ENCODE peak calls at places on chromosomes 4 and X, in six cellular contexts. One of them, this sample, is unnamed.

GRCh38 chrX:13373027-13373806 is 53.4 kb upstream of the ATXN3L start:
- DNase-seq in K562: no peak
- DNase-seq in A549: no peak
- DNase-seq in endothelial cell of umbilical vein: no peak
- DNase-seq in GM12878: no peak
- DNase-seq in HepG2: no peak
- DNase-seq in this sample: no peak

GRCh38 chr4:7779194-7779768 is 160.4 kb downstream of the AFAP1 start:
- DNase-seq in K562: no peak
- DNase-seq in A549: no peak
- DNase-seq in endothelial cell of umbilical vein: no peak
- DNase-seq in GM12878: no peak
- DNase-seq in HepG2: no peak
- DNase-seq in this sample: no peak

GRCh38 chrX:13581554-13581953 is 12.2 kb downstream of the EGFL6 start:
- DNase-seq in K562: no peak
- DNase-seq in A549: no peak
- DNase-seq in endothelial cell of umbilical vein: no peak
- DNase-seq in GM12878: no peak
- DNase-seq in HepG2: no peak
- DNase-seq in this sample: no peak

GRCh38 chr4:115332078-115332477 is 218.7 kb upstream of the NDST4 start:
- DNase-seq in K562: no peak
- DNase-seq in A549: no peak
- DNase-seq in endothelial cell of umbilical vein: no peak
- DNase-seq in GM12878: no peak
- DNase-seq in HepG2: no peak
- DNase-seq in this sample: no peak

GRCh38 chrX:65697915-65698796 is 30.7 kb downstream of the MSN start:
- DNase-seq in K562: peak; percentile 82
- DNase-seq in A549: no peak
- DNase-seq in endothelial cell of umbilical vein: peak; percentile 55
- DNase-seq in GM12878: peak; percentile 83
- DNase-seq in HepG2: no peak
- DNase-seq in this sample: peak; percentile 93

GRCh38 chr4:142497606-142498005 is 348.5 kb downstream of the INPP4B start:
- DNase-seq in K562: no peak
- DNase-seq in A549: no peak
- DNase-seq in endothelial cell of umbilical vein: no peak
- DNase-seq in GM12878: no peak
- DNase-seq in HepG2: no peak
- DNase-seq in this sample: no peak

GRCh38 chrX:12999422-12999821 is 24.5 kb downstream of the TMSB4X start:
- DNase-seq in K562: no peak
- DNase-seq in A549: no peak
- DNase-seq in endothelial cell of umbilical vein: no peak
- DNase-seq in GM12878: no peak
- DNase-seq in HepG2: no peak
- DNase-seq in this sample: peak; percentile 54

GRCh38 chr4:1575418-1576199 is 108.5 kb downstream of the FAM53A start:
- DNase-seq in K562: no peak
- DNase-seq in A549: no peak
- DNase-seq in endothelial cell of umbilical vein: no peak
- DNase-seq in GM12878: no peak
- DNase-seq in HepG2: no peak
- DNase-seq in this sample: no peak

GRCh38 chrX:8913665-8914409 is 112.7 kb upstream of the FAM9A start:
- DNase-seq in K562: no peak
- DNase-seq in A549: peak; percentile 3
- DNase-seq in endothelial cell of umbilical vein: no peak
- DNase-seq in GM12878: no peak
- DNase-seq in HepG2: no peak
- DNase-seq in this sample: no peak

GRCh38 chr4:185822791-185823190 is 10.8 kb upstream of the SORBS2 start:
- DNase-seq in K562: no peak
- DNase-seq in A549: no peak
- DNase-seq in endothelial cell of umbilical vein: peak; percentile 35
- DNase-seq in GM12878: no peak
- DNase-seq in HepG2: no peak
- DNase-seq in this sample: no peak

GRCh38 chrX:1578511-1579173 is 12.8 kb upstream of the AKAP17A start:
- DNase-seq in K562: no peak
- DNase-seq in A549: no peak
- DNase-seq in endothelial cell of umbilical vein: no peak
- DNase-seq in GM12878: no peak
- DNase-seq in HepG2: no peak
- DNase-seq in this sample: no peak

GRCh38 chr4:118911162-118911791 is 22.6 kb downstream of the SYNPO2 start:
- DNase-seq in K562: no peak
- DNase-seq in A549: no peak
- DNase-seq in endothelial cell of umbilical vein: no peak
- DNase-seq in GM12878: no peak
- DNase-seq in HepG2: no peak
- DNase-seq in this sample: no peak

GRCh38 chrX:25337841-25338240 is 322.1 kb upstream of the ARX start:
- DNase-seq in K562: no peak
- DNase-seq in A549: no peak
- DNase-seq in endothelial cell of umbilical vein: no peak
- DNase-seq in GM12878: no peak
- DNase-seq in HepG2: no peak
- DNase-seq in this sample: peak; percentile 40

GRCh38 chr4:47510506-47511143 is 25.6 kb downstream of the ATP10D start:
- DNase-seq in K562: no peak
- DNase-seq in A549: no peak
- DNase-seq in endothelial cell of umbilical vein: peak; percentile 68
- DNase-seq in GM12878: peak; percentile 90
- DNase-seq in HepG2: no peak
- DNase-seq in this sample: peak; percentile 37

GRCh38 chrX:11766487-11766886 is 8.4 kb downstream of the MSL3 start:
- DNase-seq in K562: no peak
- DNase-seq in A549: no peak
- DNase-seq in endothelial cell of umbilical vein: no peak
- DNase-seq in GM12878: no peak
- DNase-seq in HepG2: no peak
- DNase-seq in this sample: no peak

GRCh38 chr4:38967260-38968095 is 64.7 kb downstream of the TMEM156 start:
- DNase-seq in K562: peak; percentile 27
- DNase-seq in A549: peak; percentile 76
- DNase-seq in endothelial cell of umbilical vein: peak; percentile 9
- DNase-seq in GM12878: no peak
- DNase-seq in HepG2: peak; percentile 77
- DNase-seq in this sample: no peak

GRCh38 chr4:186067757-186068385 is 1.1 kb upstream of the TLR3 start:
- DNase-seq in K562: peak; percentile 18
- DNase-seq in A549: peak; percentile 70
- DNase-seq in endothelial cell of umbilical vein: peak; percentile 68
- DNase-seq in GM12878: peak; percentile 25
- DNase-seq in HepG2: peak; percentile 67
- DNase-seq in this sample: peak; percentile 61

GRCh38 chr4:100366213-100366612 is 151.6 kb downstream of the EMCN start:
- DNase-seq in K562: no peak
- DNase-seq in A549: no peak
- DNase-seq in endothelial cell of umbilical vein: no peak
- DNase-seq in GM12878: peak; percentile 5
- DNase-seq in HepG2: no peak
- DNase-seq in this sample: no peak

GRCh38 chrX:3717742-3718420 is 4.4 kb upstream of the PRKX start:
- DNase-seq in K562: no peak
- DNase-seq in A549: no peak
- DNase-seq in endothelial cell of umbilical vein: no peak
- DNase-seq in GM12878: no peak
- DNase-seq in HepG2: no peak
- DNase-seq in this sample: no peak

GRCh38 chrX:41014776-41015175 is 70.5 kb upstream of the USP9X start:
- DNase-seq in K562: no peak
- DNase-seq in A549: peak; percentile 56
- DNase-seq in endothelial cell of umbilical vein: no peak
- DNase-seq in GM12878: no peak
- DNase-seq in HepG2: no peak
- DNase-seq in this sample: peak; percentile 11
- TF ChIP-seq MAX in K562: no peak
- TF ChIP-seq MAX in A549: no peak
- TF ChIP-seq MAX in endothelial cell of umbilical vein: no peak
- TF ChIP-seq MAX in GM12878: no peak
- TF ChIP-seq MAX in HepG2: no peak
- TF ChIP-seq MAX in this sample: no peak

GRCh38 chrX:38260231-38260630 is 39.6 kb upstream of the SRPX start:
- DNase-seq in K562: peak; percentile 31
- DNase-seq in A549: peak; percentile 49
- DNase-seq in endothelial cell of umbilical vein: peak; percentile 35
- DNase-seq in GM12878: no peak
- DNase-seq in HepG2: peak; percentile 25
- DNase-seq in this sample: peak; percentile 58

GRCh38 chrX:38256019-38256418 is 35.3 kb upstream of the SRPX start:
- DNase-seq in K562: no peak
- DNase-seq in A549: no peak
- DNase-seq in endothelial cell of umbilical vein: no peak
- DNase-seq in GM12878: no peak
- DNase-seq in HepG2: no peak
- DNase-seq in this sample: no peak
- TF ChIP-seq MYC in K562: no peak
- TF ChIP-seq MYC in A549: no peak
- TF ChIP-seq MYC in endothelial cell of umbilical vein: no peak
- TF ChIP-seq MYC in GM12878: no peak
- TF ChIP-seq MYC in HepG2: no peak
- TF ChIP-seq MYC in this sample: no peak

GRCh38 chr4:74134500-74134852 is 23.4 kb upstream of the MTHFD2L start:
- DNase-seq in K562: no peak
- DNase-seq in A549: no peak
- DNase-seq in endothelial cell of umbilical vein: no peak
- DNase-seq in GM12878: no peak
- DNase-seq in HepG2: no peak
- DNase-seq in this sample: no peak

GRCh38 chr4:74133786-74134499 is 24.0 kb upstream of the MTHFD2L start:
- DNase-seq in K562: peak; percentile 89
- DNase-seq in A549: peak; percentile 89
- DNase-seq in endothelial cell of umbilical vein: peak; percentile 90
- DNase-seq in GM12878: peak; percentile 20
- DNase-seq in HepG2: peak; percentile 54
- DNase-seq in this sample: peak; percentile 87
- TF ChIP-seq MAX in K562: no peak
- TF ChIP-seq MAX in A549: no peak
- TF ChIP-seq MAX in endothelial cell of umbilical vein: no peak
- TF ChIP-seq MAX in GM12878: no peak
- TF ChIP-seq MAX in HepG2: no peak
- TF ChIP-seq MAX in this sample: no peak

DNA sequence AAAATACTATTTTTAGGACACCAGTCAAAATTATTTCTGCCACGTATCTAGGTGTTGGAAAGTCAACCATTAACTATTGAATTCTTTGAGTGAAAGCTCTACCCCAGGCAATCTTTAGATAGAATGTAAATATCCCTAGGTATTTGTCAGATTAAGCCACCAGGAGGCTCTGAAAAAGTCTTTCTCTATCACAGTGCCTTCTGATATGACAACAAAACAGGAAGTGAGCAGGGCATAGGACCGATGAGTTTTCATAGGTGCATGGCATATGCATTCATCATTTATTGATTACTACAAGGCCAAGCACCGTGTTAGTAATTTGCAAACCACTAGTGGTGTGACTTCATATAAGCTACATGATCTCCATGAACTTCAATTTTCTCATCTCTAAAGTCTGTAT is 333.6 kb upstream of the F9 start:
- DNase-seq in K562: no peak
- DNase-seq in A549: no peak
- DNase-seq in endothelial cell of umbilical vein: no peak
- DNase-seq in GM12878: no peak
- DNase-seq in HepG2: no peak
- DNase-seq in this sample: no peak
- TF ChIP-seq MYC in K562: no peak
- TF ChIP-seq MYC in A549: no peak
- TF ChIP-seq MYC in endothelial cell of umbilical vein: no peak
- TF ChIP-seq MYC in GM12878: no peak
- TF ChIP-seq MYC in HepG2: no peak
- TF ChIP-seq MYC in this sample: no peak

DNA sequence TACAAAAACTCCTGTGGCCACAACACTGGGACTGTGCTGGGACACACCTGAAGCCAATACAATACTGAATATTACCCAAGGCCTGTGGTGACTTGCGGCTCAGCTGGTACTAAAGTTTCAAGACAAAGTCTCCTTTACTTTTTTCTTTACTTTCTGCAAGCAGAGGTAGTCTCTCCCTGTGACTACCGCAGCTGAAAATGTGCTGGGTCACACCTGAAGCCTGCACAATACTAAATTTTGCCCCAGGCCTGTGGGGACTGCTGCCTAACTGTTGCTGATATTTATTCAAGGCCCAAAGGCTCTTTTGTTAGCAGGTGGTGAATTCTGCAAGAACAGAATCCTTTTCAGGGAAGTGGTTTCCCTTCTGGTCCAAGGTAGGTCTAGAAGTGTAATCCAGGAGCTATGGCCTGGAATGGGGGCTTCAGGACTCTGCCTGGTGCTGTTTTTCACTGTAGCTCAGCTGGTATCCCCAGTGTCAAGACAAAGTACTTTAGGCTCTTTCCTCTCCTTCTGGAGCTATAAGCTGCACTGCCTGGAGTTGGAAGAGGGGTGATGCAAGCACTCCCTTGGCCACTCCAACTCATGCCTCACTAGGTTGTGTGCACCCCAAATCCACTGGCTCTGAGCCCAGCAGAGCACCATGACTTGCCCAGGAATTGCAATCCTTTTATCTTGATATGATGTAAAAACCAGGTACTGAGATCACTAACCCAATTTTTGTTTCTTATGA is 489.4 kb downstream of the TECRL start:
- DNase-seq in K562: no peak
- DNase-seq in A549: no peak
- DNase-seq in endothelial cell of umbilical vein: no peak
- DNase-seq in GM12878: no peak
- DNase-seq in HepG2: no peak
- DNase-seq in this sample: no peak
- TF ChIP-seq MAX in K562: no peak
- TF ChIP-seq MAX in A549: no peak
- TF ChIP-seq MAX in endothelial cell of umbilical vein: no peak
- TF ChIP-seq MAX in GM12878: no peak
- TF ChIP-seq MAX in HepG2: no peak
- TF ChIP-seq MAX in this sample: no peak

DNA sequence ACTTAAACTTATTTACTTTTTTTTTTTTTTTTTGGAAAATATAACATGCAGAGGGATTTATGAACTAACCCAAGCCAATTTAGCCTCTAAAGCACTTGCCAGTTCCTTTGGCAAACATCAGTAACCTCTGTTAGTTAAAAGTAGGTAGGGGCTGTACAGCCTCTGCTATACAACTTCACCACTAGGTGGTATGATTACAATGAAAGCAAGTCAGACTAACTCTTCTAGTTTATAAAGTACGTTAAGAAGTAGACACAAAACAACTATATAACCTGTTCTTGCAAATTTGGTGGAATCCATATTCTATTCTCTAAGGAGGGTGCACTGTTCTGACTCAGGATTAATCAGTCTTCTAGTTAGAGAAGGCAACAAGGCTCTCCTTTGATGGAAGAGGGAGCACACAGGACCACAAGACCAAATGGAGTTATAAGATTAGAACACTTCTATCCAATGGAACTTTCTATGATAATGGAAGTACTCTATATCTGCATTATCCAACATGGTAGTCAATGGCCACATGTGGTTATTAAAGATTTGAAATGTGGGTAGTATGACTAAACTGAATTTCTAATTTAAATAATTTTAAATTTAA is 12.8 kb downstream of the AIMP1 start:
- DNase-seq in K562: peak; percentile 31
- DNase-seq in A549: peak; percentile 46
- DNase-seq in endothelial cell of umbilical vein: peak; percentile 69
- DNase-seq in GM12878: no peak
- DNase-seq in HepG2: peak; percentile 57
- DNase-seq in this sample: peak; percentile 55
- TF ChIP-seq MYC in K562: no peak
- TF ChIP-seq MYC in A549: no peak
- TF ChIP-seq MYC in endothelial cell of umbilical vein: no peak
- TF ChIP-seq MYC in GM12878: no peak
- TF ChIP-seq MYC in HepG2: no peak
- TF ChIP-seq MYC in this sample: no peak

GRCh38 chrX:72029473-72030411 is 102.0 kb downstream of the RTL5 start:
- DNase-seq in K562: no peak
- DNase-seq in A549: peak; percentile 77
- DNase-seq in endothelial cell of umbilical vein: peak; percentile 89
- DNase-seq in GM12878: no peak
- DNase-seq in HepG2: peak; percentile 16
- DNase-seq in this sample: no peak
- TF ChIP-seq MAX in K562: no peak
- TF ChIP-seq MAX in A549: peak; percentile 24
- TF ChIP-seq MAX in endothelial cell of umbilical vein: no peak
- TF ChIP-seq MAX in GM12878: no peak
- TF ChIP-seq MAX in HepG2: no peak
- TF ChIP-seq MAX in this sample: no peak